ENCODE peak calls at places on chromosomes 12 and 14, in four cellular contexts. One of them, this sample, is unnamed.

GRCh38 chr14:74592476-74593191 is 19.4 kb downstream of the LTBP2 start:
- DNase-seq in choroid plexus epithelial cell: no peak
- DNase-seq in fibroblast of the aortic adventitia: no peak
- DNase-seq in transverse colon: no peak
- DNase-seq in this sample: no peak

GRCh38 chr14:58711382-58711781 is 73.6 kb downstream of the DACT1 start:
- DNase-seq in choroid plexus epithelial cell: no peak
- DNase-seq in fibroblast of the aortic adventitia: no peak
- DNase-seq in transverse colon: no peak
- DNase-seq in this sample: no peak

GRCh38 chr14:97002454-97002853 is 205.3 kb downstream of the VRK1 start:
- DNase-seq in fibroblast of the aortic adventitia: no peak
- DNase-seq in transverse colon: no peak
- DNase-seq in choroid plexus epithelial cell: no peak
- DNase-seq in this sample: no peak

GRCh38 chr12:108722992-108723766 is 8.1 kb downstream of the CORO1C start:
- DNase-seq in choroid plexus epithelial cell: peak; percentile 74
- DNase-seq in fibroblast of the aortic adventitia: peak; percentile 87
- DNase-seq in transverse colon: no peak
- DNase-seq in this sample: no peak

GRCh38 chr14:24051789-24052655 is at the start of gene CARMIL3:
- DNase-seq in choroid plexus epithelial cell: peak; percentile 58
- DNase-seq in transverse colon: peak; percentile 72
- DNase-seq in fibroblast of the aortic adventitia: peak; percentile 33
- DNase-seq in this sample: no peak

GRCh38 chr12:22640851-22641250 is 15.9 kb downstream of the ETNK1 start:
- DNase-seq in choroid plexus epithelial cell: no peak
- DNase-seq in transverse colon: no peak
- DNase-seq in fibroblast of the aortic adventitia: no peak
- DNase-seq in this sample: no peak

GRCh38 chr14:58415636-58416559 is 11.4 kb downstream of the TIMM9 start:
- DNase-seq in choroid plexus epithelial cell: no peak
- DNase-seq in fibroblast of the aortic adventitia: no peak
- DNase-seq in transverse colon: no peak
- DNase-seq in this sample: no peak

GRCh38 chr12:102197789-102198188 is at the start of gene PMCH:
- DNase-seq in choroid plexus epithelial cell: peak; percentile 58
- DNase-seq in transverse colon: no peak
- DNase-seq in fibroblast of the aortic adventitia: peak; percentile 43
- DNase-seq in this sample: peak; percentile 12

GRCh38 chr12:96197503-96198272 is 3.5 kb downstream of the ELK3 start:
- DNase-seq in fibroblast of the aortic adventitia: peak; percentile 95
- DNase-seq in transverse colon: no peak
- DNase-seq in choroid plexus epithelial cell: peak; percentile 90
- DNase-seq in this sample: no peak

GRCh38 chr12:41552507-41553047 is 364.5 kb downstream of the PDZRN4 start:
- DNase-seq in transverse colon: no peak
- DNase-seq in fibroblast of the aortic adventitia: no peak
- DNase-seq in choroid plexus epithelial cell: no peak
- DNase-seq in this sample: no peak

GRCh38 chr12:81257952-81258551 is 180.2 kb downstream of the ACSS3 start:
- DNase-seq in choroid plexus epithelial cell: peak; percentile 73
- DNase-seq in fibroblast of the aortic adventitia: peak; percentile 68
- DNase-seq in transverse colon: no peak
- DNase-seq in this sample: no peak

GRCh38 chr12:63179224-63179623 is 28.2 kb upstream of the AVPR1A start:
- DNase-seq in fibroblast of the aortic adventitia: no peak
- DNase-seq in choroid plexus epithelial cell: no peak
- DNase-seq in transverse colon: no peak
- DNase-seq in this sample: no peak

GRCh38 chr12:71430756-71431155 is 8.8 kb upstream of the LGR5 start:
- DNase-seq in choroid plexus epithelial cell: no peak
- DNase-seq in fibroblast of the aortic adventitia: no peak
- DNase-seq in transverse colon: no peak
- DNase-seq in this sample: no peak

GRCh38 chr12:64461634-64462414 is 9.9 kb downstream of the TBK1 start:
- DNase-seq in transverse colon: no peak
- DNase-seq in fibroblast of the aortic adventitia: peak; percentile 79
- DNase-seq in choroid plexus epithelial cell: peak; percentile 88
- DNase-seq in this sample: no peak

GRCh38 chr14:91286530-91286937 is 42.0 kb upstream of the GPR68 start:
- DNase-seq in transverse colon: peak; percentile 77
- DNase-seq in fibroblast of the aortic adventitia: peak; percentile 83
- DNase-seq in choroid plexus epithelial cell: peak; percentile 79
- DNase-seq in this sample: peak; percentile 36

GRCh38 chr12:46373303-46374182 is 970 bp upstream of the SLC38A2 start:
- DNase-seq in transverse colon: peak; percentile 55
- DNase-seq in choroid plexus epithelial cell: peak; percentile 73
- DNase-seq in fibroblast of the aortic adventitia: peak; percentile 52
- DNase-seq in this sample: no peak

GRCh38 chr14:69079188-69079742 is 73.7 kb downstream of the DCAF5 start:
- DNase-seq in fibroblast of the aortic adventitia: peak; percentile 83
- DNase-seq in choroid plexus epithelial cell: peak; percentile 86
- DNase-seq in transverse colon: no peak
- DNase-seq in this sample: no peak

GRCh38 chr14:61452452-61452851 is 131.1 kb downstream of the PRKCH start:
- DNase-seq in transverse colon: no peak
- DNase-seq in choroid plexus epithelial cell: no peak
- DNase-seq in fibroblast of the aortic adventitia: no peak
- DNase-seq in this sample: no peak

GRCh38 chr14:84454114-84454513 is 1075.8 kb upstream of the FLRT2 start:
- DNase-seq in fibroblast of the aortic adventitia: no peak
- DNase-seq in choroid plexus epithelial cell: no peak
- DNase-seq in transverse colon: no peak
- DNase-seq in this sample: no peak

GRCh38 chr12:48198985-48199384 is 4.1 kb downstream of the OR10AD1 start:
- DNase-seq in fibroblast of the aortic adventitia: no peak
- DNase-seq in transverse colon: no peak
- DNase-seq in choroid plexus epithelial cell: no peak
- DNase-seq in this sample: no peak

GRCh38 chr14:44979740-44980346 is 17.9 kb downstream of the TOGARAM1 start:
- DNase-seq in transverse colon: no peak
- DNase-seq in fibroblast of the aortic adventitia: no peak
- DNase-seq in choroid plexus epithelial cell: peak; percentile 53
- DNase-seq in this sample: no peak

GRCh38 chr14:69625299-69626131 is 14.1 kb downstream of the SUSD6 start:
- DNase-seq in choroid plexus epithelial cell: peak; percentile 66
- DNase-seq in fibroblast of the aortic adventitia: no peak
- DNase-seq in transverse colon: peak; percentile 70
- DNase-seq in this sample: peak; percentile 82

GRCh38 chr12:1915082-1915968 is 3.1 kb downstream of the CACNA2D4 start:
- DNase-seq in choroid plexus epithelial cell: no peak
- DNase-seq in transverse colon: no peak
- DNase-seq in fibroblast of the aortic adventitia: no peak
- DNase-seq in this sample: no peak

GRCh38 chr14:79426103-79426755 is 785.1 kb downstream of the DIO2 start:
- DNase-seq in choroid plexus epithelial cell: no peak
- DNase-seq in transverse colon: no peak
- DNase-seq in fibroblast of the aortic adventitia: no peak
- DNase-seq in this sample: no peak

GRCh38 chr14:71474291-71474690 is 457.9 kb upstream of the RGS6 start:
- DNase-seq in choroid plexus epithelial cell: no peak
- DNase-seq in fibroblast of the aortic adventitia: peak; percentile 27
- DNase-seq in transverse colon: no peak
- DNase-seq in this sample: no peak

GRCh38 chr12:132362966-132363660 is 33.7 kb upstream of the GALNT9 start:
- DNase-seq in fibroblast of the aortic adventitia: no peak
- DNase-seq in choroid plexus epithelial cell: no peak
- DNase-seq in transverse colon: no peak
- DNase-seq in this sample: no peak

GRCh38 chr14:55702501-55702900 is 122.5 kb downstream of the KTN1 start:
- DNase-seq in fibroblast of the aortic adventitia: no peak
- DNase-seq in transverse colon: no peak
- DNase-seq in choroid plexus epithelial cell: no peak
- DNase-seq in this sample: no peak

GRCh38 chr14:55929136-55929535 is 189.1 kb upstream of the PELI2 start:
- DNase-seq in fibroblast of the aortic adventitia: no peak
- DNase-seq in transverse colon: no peak
- DNase-seq in choroid plexus epithelial cell: no peak
- DNase-seq in this sample: no peak

GRCh38 chr14:49861581-49861922 is 9.0 kb upstream of the NEMF start:
- DNase-seq in choroid plexus epithelial cell: peak; percentile 91
- DNase-seq in transverse colon: peak; percentile 73
- DNase-seq in fibroblast of the aortic adventitia: peak; percentile 90
- DNase-seq in this sample: no peak

GRCh38 chr12:72057330-72057911 is 118.8 kb downstream of the TPH2 start:
- DNase-seq in fibroblast of the aortic adventitia: no peak
- DNase-seq in choroid plexus epithelial cell: no peak
- DNase-seq in transverse colon: no peak
- DNase-seq in this sample: no peak

GRCh38 chr14:46137786-46138185 is 513.8 kb downstream of the RPL10L start:
- DNase-seq in fibroblast of the aortic adventitia: no peak
- DNase-seq in choroid plexus epithelial cell: no peak
- DNase-seq in transverse colon: no peak
- DNase-seq in this sample: no peak

GRCh38 chr12:953776-954175 is 4.3 kb upstream of the RAD52 start:
- DNase-seq in choroid plexus epithelial cell: peak; percentile 59
- DNase-seq in transverse colon: no peak
- DNase-seq in fibroblast of the aortic adventitia: peak; percentile 44
- DNase-seq in this sample: no peak

GRCh38 chr12:89357297-89357730 is 5.0 kb upstream of the DUSP6 start:
- DNase-seq in fibroblast of the aortic adventitia: no peak
- DNase-seq in choroid plexus epithelial cell: no peak
- DNase-seq in transverse colon: no peak
- DNase-seq in this sample: no peak

GRCh38 chr14:75401356-75401755 is 26.5 kb upstream of the JDP2 start:
- DNase-seq in fibroblast of the aortic adventitia: peak; percentile 56
- DNase-seq in transverse colon: peak; percentile 57
- DNase-seq in choroid plexus epithelial cell: peak; percentile 59
- DNase-seq in this sample: no peak

DNA sequence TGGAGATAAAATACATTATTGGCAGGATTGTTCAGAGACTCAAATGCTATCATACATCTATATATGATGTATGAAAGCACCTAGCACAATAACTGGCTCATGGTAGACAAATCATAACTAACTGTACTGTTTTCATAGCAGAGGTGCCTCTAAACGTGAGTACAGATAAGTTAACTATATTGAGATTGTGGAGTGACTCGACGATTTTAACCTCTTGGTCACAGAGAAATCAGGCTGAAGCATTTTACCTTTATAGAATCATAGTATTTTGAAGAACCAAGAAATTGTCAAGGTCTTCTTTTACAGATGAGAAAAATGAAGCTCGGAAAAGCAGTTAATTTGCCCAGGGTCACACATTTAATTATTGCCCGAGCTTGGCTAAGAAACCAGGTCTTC is 666 bp upstream of the DERA start:
- DNase-seq in fibroblast of the aortic adventitia: no peak
- DNase-seq in choroid plexus epithelial cell: no peak
- DNase-seq in transverse colon: no peak
- DNase-seq in this sample: no peak
- H3K4me3 ChIP-seq in fibroblast of the aortic adventitia: peak overlapping the region; percentile 80
- H3K4me3 ChIP-seq in choroid plexus epithelial cell: no peak overlapping the region
- H3K4me3 ChIP-seq in transverse colon: no peak overlapping the region
- H3K4me3 ChIP-seq in this sample: no peak overlapping the region

DNA sequence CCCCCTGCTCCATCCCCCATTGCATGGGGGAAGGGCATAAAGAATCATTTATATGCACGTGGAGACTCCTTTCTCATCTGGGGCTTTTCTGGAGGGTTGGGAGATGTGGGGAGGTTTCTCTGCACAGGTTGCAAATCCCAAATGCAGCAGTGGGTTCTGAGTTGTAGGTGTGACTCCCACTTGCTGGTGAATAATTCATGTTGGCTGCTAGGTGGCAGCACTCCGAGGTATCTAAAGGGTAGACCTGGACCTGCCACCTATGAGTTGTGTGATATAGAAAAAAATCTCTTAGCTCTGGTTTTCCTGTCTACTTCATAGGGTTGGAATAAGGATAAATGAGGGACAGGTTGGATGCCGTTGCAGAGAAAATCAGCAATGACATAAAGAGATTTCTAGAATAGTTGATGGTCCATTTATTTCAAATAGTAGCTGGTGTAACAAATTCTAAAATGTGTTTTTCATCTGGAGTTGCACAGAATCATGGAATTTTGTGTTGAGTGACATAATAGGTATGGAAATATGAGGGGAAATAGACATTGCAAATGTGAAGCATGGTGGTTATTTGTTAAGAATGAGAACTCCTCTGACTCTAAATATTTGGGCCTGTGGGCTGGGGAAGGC is 4.6 kb downstream of the MARCHF9 start:
- DNase-seq in choroid plexus epithelial cell: peak; percentile 55
- DNase-seq in transverse colon: no peak
- DNase-seq in fibroblast of the aortic adventitia: no peak
- DNase-seq in this sample: no peak
- TF ChIP-seq CTCF in choroid plexus epithelial cell: peak; percentile 70
- TF ChIP-seq CTCF in transverse colon: peak; percentile 39
- TF ChIP-seq CTCF in fibroblast of the aortic adventitia: peak; percentile 50
- TF ChIP-seq CTCF in this sample: peak; percentile 65

DNA sequence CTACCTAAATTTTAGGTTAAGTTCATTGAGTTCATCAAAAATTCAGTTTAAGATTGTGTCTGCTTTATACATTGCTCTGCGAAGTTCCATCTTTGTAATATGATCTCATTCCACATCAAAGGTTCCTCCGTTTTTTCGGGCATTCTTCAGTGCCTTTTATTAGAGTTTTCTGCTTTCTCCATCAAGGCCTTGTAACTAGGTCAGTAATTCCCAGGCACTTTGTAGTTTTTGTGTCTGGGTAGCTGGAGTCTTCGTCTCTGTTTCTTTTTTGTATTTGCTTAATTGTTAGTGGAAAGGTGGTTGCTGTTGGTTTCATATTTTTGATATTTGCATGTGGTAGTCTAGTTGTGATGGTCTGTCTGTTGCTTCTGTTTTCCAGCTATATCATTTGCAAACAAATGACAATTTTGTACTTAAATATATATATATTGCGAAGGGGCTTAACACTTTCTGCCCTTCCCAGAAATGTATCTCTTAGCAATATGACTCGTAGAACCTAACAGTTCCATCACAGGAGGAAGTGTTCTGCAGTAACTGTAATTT is 88.6 kb upstream of the DYNC1H1 start:
- DNase-seq in transverse colon: no peak
- DNase-seq in choroid plexus epithelial cell: peak; percentile 34
- DNase-seq in fibroblast of the aortic adventitia: no peak
- DNase-seq in this sample: no peak
- H3K4me3 ChIP-seq in transverse colon: no peak overlapping the region
- H3K4me3 ChIP-seq in choroid plexus epithelial cell: no peak overlapping the region
- H3K4me3 ChIP-seq in fibroblast of the aortic adventitia: no peak overlapping the region
- H3K4me3 ChIP-seq in this sample: peak overlapping the region; percentile 15

GRCh38 chr12:24595652-24596235 is 353.2 kb downstream of the BCAT1 start:
- DNase-seq in fibroblast of the aortic adventitia: peak; percentile 11
- DNase-seq in transverse colon: no peak
- DNase-seq in choroid plexus epithelial cell: peak; percentile 74
- DNase-seq in this sample: no peak
- TF ChIP-seq CTCF in fibroblast of the aortic adventitia: peak; percentile 55
- TF ChIP-seq CTCF in transverse colon: no peak
- TF ChIP-seq CTCF in choroid plexus epithelial cell: peak; percentile 76
- TF ChIP-seq CTCF in this sample: peak; percentile 47